ENCODE peak calls at places on chromosomes 2 and 18, in eight cellular contexts. C is NCI-H1092, U is posterior cingulate gyrus, D is kidney, O is pancreas, G is fibroblast of lung, Q is sciatic nerve, P is brain microvascular endothelial cell. I is an unnamed sample.

GRCh38 chr2:41169744-41170143 is 717.9 kb upstream of the SLC8A1 start:
- DNase-seq in Q (no peak), P (no peak), C (no peak), U (no peak), D (no peak), G (no peak), O (no peak), I (no peak)

GRCh38 chr2:233973786-233974185 is 56.6 kb downstream of the TRPM8 start:
- DNase-seq in P (no peak), Q (no peak), U (no peak), G (peak; percentile 38), D (no peak), C (no peak), O (no peak), I (no peak)

GRCh38 chr18:79018911-79019310 is 39.3 kb downstream of the SALL3 start:
- DNase-seq in G (no peak), Q (no peak), C (no peak), D (no peak), U (no peak), O (no peak), P (no peak), I (no peak)

GRCh38 chr18:36835927-36836326 is 7.0 kb downstream of the KIAA1328 start:
- DNase-seq in Q (no peak), D (no peak), P (no peak), G (no peak), O (no peak), C (no peak), U (no peak), I (no peak)

GRCh38 chr2:29397039-29397438 is 281.8 kb downstream of the CLIP4 start:
- DNase-seq in G (peak; percentile 60), Q (no peak), C (no peak), U (no peak), D (no peak), P (no peak), O (no peak), I (no peak)

GRCh38 chr18:9802774-9803697 is 82.7 kb upstream of the TXNDC2 start:
- DNase-seq in P (peak; percentile 28), U (no peak), G (peak; percentile 35), O (no peak), D (no peak), C (no peak), Q (no peak), I (no peak)

GRCh38 chr2:16203069-16203468 is 262.7 kb downstream of the MYCN start:
- DNase-seq in C (no peak), Q (no peak), D (no peak), O (no peak), P (no peak), U (no peak), G (no peak), I (no peak)

GRCh38 chr2:212708346-212708745 is 169.7 kb upstream of the ERBB4 start:
- DNase-seq in C (no peak), O (no peak), D (no peak), G (peak; percentile 68), U (no peak), Q (no peak), P (no peak), I (no peak)

GRCh38 chr2:200471928-200472645 is 37.8 kb downstream of the KCTD18 start:
- DNase-seq in U (no peak), D (no peak), O (no peak), Q (no peak), G (no peak), C (no peak), P (no peak), I (no peak)

GRCh38 chr18:8354304-8354703 is 254.9 kb upstream of the RAB12 start:
- DNase-seq in G (no peak), U (no peak), P (no peak), O (no peak), Q (no peak), D (no peak), C (no peak), I (no peak)

GRCh38 chr2:203692039-203692710 is 14.3 kb upstream of the CD28 start:
- DNase-seq in G (no peak), O (no peak), P (no peak), Q (no peak), D (no peak), C (no peak), U (no peak), I (no peak)

GRCh38 chr2:161992526-161992925 is 81.5 kb downstream of the DPP4 start:
- DNase-seq in G (peak; percentile 36), P (no peak), Q (no peak), D (no peak), O (no peak), U (no peak), C (no peak), I (no peak)

GRCh38 chr18:5895886-5896740 is 791 bp upstream of the TMEM200C start:
- DNase-seq in P (no peak), D (peak; percentile 83), C (no peak), G (peak; percentile 76), O (no peak), Q (peak; percentile 60), U (no peak), I (no peak)

GRCh38 chr2:62627667-62628066 is 77.8 kb upstream of the EHBP1 start:
- DNase-seq in D (no peak), O (no peak), C (no peak), G (no peak), U (no peak), P (no peak), Q (no peak), I (no peak)

GRCh38 chr2:25032094-25032493 is 9.8 kb upstream of the EFR3B start:
- DNase-seq in G (no peak), P (peak; percentile 3), D (no peak), C (no peak), U (no peak), Q (no peak), O (no peak), I (no peak)

GRCh38 chr18:44723973-44724778 is 43.5 kb downstream of the SETBP1 start:
- DNase-seq in Q (no peak), P (no peak), O (no peak), D (no peak), U (no peak), G (no peak), C (no peak), I (no peak)

GRCh38 chr2:148650881-148651280 is 6.3 kb downstream of the EPC2 start:
- DNase-seq in D (no peak), O (no peak), C (no peak), Q (no peak), G (no peak), U (no peak), P (no peak), I (no peak)

GRCh38 chr2:207113403-207113802 is 52.3 kb downstream of the KLF7 start:
- DNase-seq in G (no peak), O (no peak), C (no peak), U (peak; percentile 49), D (no peak), Q (no peak), P (no peak), I (peak; percentile 87)

GRCh38 chr2:3503483-3503882 is 15.8 kb downstream of the ADI1 start:
- DNase-seq in C (no peak), D (no peak), Q (no peak), P (no peak), U (no peak), G (no peak), O (no peak), I (no peak)

GRCh38 chr18:76445741-76446232 is 49.3 kb downstream of the ZNF516 start:
- DNase-seq in D (no peak), P (no peak), U (no peak), C (no peak), G (no peak), O (no peak), Q (peak; percentile 62), I (no peak)

GRCh38 chr2:179019260-179019659 is 30.7 kb downstream of the CCDC141 start:
- DNase-seq in Q (no peak), D (no peak), O (no peak), P (no peak), G (no peak), U (no peak), C (no peak), I (no peak)

GRCh38 chr2:20488136-20488705 is 41.3 kb downstream of the RHOB start:
- DNase-seq in Q (peak; percentile 45), C (no peak), O (no peak), P (no peak), U (no peak), G (peak; percentile 54), D (no peak), I (no peak)

GRCh38 chr18:57998461-57998860 is 45.6 kb upstream of the NEDD4L start:
- DNase-seq in D (no peak), P (peak; percentile 14), C (no peak), G (no peak), Q (no peak), U (no peak), O (no peak), I (no peak)

GRCh38 chr2:75627902-75628504 is 18.6 kb upstream of the MRPL19 start:
- DNase-seq in G (peak; percentile 66), D (peak; percentile 85), Q (peak; percentile 88), O (peak; percentile 82), U (peak; percentile 78), P (peak; percentile 83), C (peak; percentile 33), I (peak; percentile 17)

GRCh38 chr2:151087377-151087776 is 174.3 kb downstream of the RBM43 start:
- DNase-seq in G (no peak), C (no peak), U (no peak), P (no peak), D (no peak), O (no peak), Q (no peak), I (no peak)

GRCh38 chr2:233974530-233975071 is 57.4 kb downstream of the TRPM8 start:
- DNase-seq in P (peak; percentile 86), G (peak; percentile 100), D (peak; percentile 96), Q (no peak), C (no peak), O (peak; percentile 85), U (peak; percentile 26), I (no peak)

GRCh38 chr18:70417847-70418246 is 129.0 kb downstream of the SOCS6 start:
- DNase-seq in C (peak; percentile 41), Q (no peak), O (no peak), U (no peak), P (no peak), G (no peak), D (no peak), I (peak; percentile 52)

GRCh38 chr2:205352593-205352992 is 329.7 kb upstream of the NRP2 start:
- DNase-seq in P (peak; percentile 64), O (no peak), U (no peak), Q (no peak), C (no peak), G (peak; percentile 41), D (no peak), I (no peak)

GRCh38 chr18:10732990-10733389 is 207.2 kb downstream of the NAPG start:
- DNase-seq in D (no peak), G (no peak), C (no peak), P (no peak), Q (no peak), U (no peak), O (no peak), I (no peak)

GRCh38 chr2:189819297-189819704 is 35.1 kb downstream of the PMS1 start:
- DNase-seq in C (no peak), G (peak; percentile 86), P (no peak), Q (no peak), O (no peak), D (no peak), U (no peak), I (no peak)

GRCh38 chr2:44455877-44456276 is 94.1 kb downstream of the CAMKMT start:
- DNase-seq in P (no peak), C (no peak), D (no peak), U (no peak), G (no peak), Q (no peak), O (no peak), I (no peak)

GRCh38 chr18:63131106-63131943 is 188.2 kb downstream of the BCL2 start:
- DNase-seq in Q (peak; percentile 77), U (peak; percentile 42), O (peak; percentile 34), D (no peak), P (peak; percentile 59), G (peak; percentile 39), C (peak; percentile 59), I (no peak)

I was measured in NCI-H1417 treated with DMSO at 0.1 percent for 48 hours.